ENCODE peak calls at places on chromosome 14, in eight cellular contexts. V, W, G, F, U, B, X and S are unnamed samples.

GRCh38 chr14:95519699-95520098 is 3.2 kb upstream of the SYNE3 start:
- DNase-seq in V (peak; percentile 89), W (peak; percentile 40), G (peak; percentile 80), F (no peak), U (no peak), B (peak; percentile 86), X (no peak), S (peak; percentile 73)

GRCh38 chr14:65373671-65374039 is 38.9 kb upstream of the FUT8 start:
- DNase-seq in V (peak; percentile 45), W (no peak), G (no peak), F (no peak), U (no peak), B (no peak), X (no peak), S (no peak)

GRCh38 chr14:89912667-89913211 is 41.8 kb downstream of the EFCAB11 start:
- DNase-seq in V (peak; percentile 97), W (no peak), G (peak; percentile 71), F (peak; percentile 84), U (peak; percentile 91), B (peak; percentile 99), X (peak; percentile 69), S (peak; percentile 99)

GRCh38 chr14:50607181-50607580 is 47.2 kb downstream of the ATL1 start:
- DNase-seq in V (peak; percentile 18), W (no peak), G (no peak), F (no peak), U (no peak), B (no peak), X (no peak), S (peak; percentile 73)

GRCh38 chr14:23573384-23573783 is 5.2 kb downstream of the JPH4 start:
- DNase-seq in V (no peak), W (no peak), G (no peak), F (peak; percentile 2), U (no peak), B (no peak), X (no peak), S (no peak)

GRCh38 chr14:76780058-76780345 is 18.7 kb downstream of the VASH1 start:
- DNase-seq in V (no peak), W (no peak), G (no peak), F (no peak), U (no peak), B (no peak), X (no peak), S (no peak)

GRCh38 chr14:95066427-95066986 is 90.8 kb downstream of the DICER1 start:
- DNase-seq in V (no peak), W (no peak), G (no peak), F (no peak), U (no peak), B (no peak), X (no peak), S (no peak)

GRCh38 chr14:104665092-104665662 is 24.2 kb upstream of the INF2 start:
- DNase-seq in V (no peak), W (no peak), G (no peak), F (no peak), U (no peak), B (peak; percentile 41), X (no peak), S (no peak)

GRCh38 chr14:58296731-58297130 is 1.6 kb upstream of the ARID4A start:
- DNase-seq in V (no peak), W (no peak), G (no peak), F (no peak), U (no peak), B (peak; percentile 27), X (no peak), S (no peak)

GRCh38 chr14:86515195-86515594 is 985.3 kb downstream of the FLRT2 start:
- DNase-seq in V (no peak), W (no peak), G (no peak), F (no peak), U (no peak), B (no peak), X (no peak), S (no peak)

GRCh38 chr14:88272390-88273019 is 50.6 kb downstream of the KCNK10 start:
- DNase-seq in V (no peak), W (no peak), G (no peak), F (no peak), U (no peak), B (no peak), X (no peak), S (no peak)

GRCh38 chr14:66752109-66752508 is 244.2 kb downstream of the GPHN start:
- DNase-seq in V (no peak), W (no peak), G (no peak), F (no peak), U (no peak), B (peak; percentile 16), X (no peak), S (no peak)

GRCh38 chr14:78848234-78848820 is 678.2 kb downstream of the NRXN3 start:
- DNase-seq in V (peak; percentile 17), W (no peak), G (no peak), F (peak; percentile 74), U (no peak), B (peak; percentile 42), X (no peak), S (no peak)

GRCh38 chr14:103753809-103754208 is 38.2 kb downstream of the ZFYVE21 start:
- DNase-seq in V (no peak), W (no peak), G (no peak), F (no peak), U (no peak), B (no peak), X (no peak), S (no peak)

GRCh38 chr14:38412654-38413053 is 156.8 kb upstream of the CLEC14A start:
- DNase-seq in V (no peak), W (no peak), G (no peak), F (no peak), U (no peak), B (no peak), X (no peak), S (no peak)

GRCh38 chr14:105863296-105864108 is 337.1 kb downstream of the TMEM121 start:
- DNase-seq in V (no peak), W (no peak), G (no peak), F (no peak), U (no peak), B (no peak), X (no peak), S (no peak)

GRCh38 chr14:76701981-76702380 is 59.3 kb upstream of the VASH1 start:
- DNase-seq in V (no peak), W (no peak), G (no peak), F (no peak), U (no peak), B (no peak), X (no peak), S (no peak)

GRCh38 chr14:90979451-90979850 is 81.0 kb downstream of the RPS6KA5 start:
- DNase-seq in V (no peak), W (no peak), G (no peak), F (no peak), U (no peak), B (no peak), X (no peak), S (no peak)

GRCh38 chr14:96592591-96593388 is 90.6 kb downstream of the PAPOLA start:
- DNase-seq in V (peak; percentile 27), W (no peak), G (no peak), F (no peak), U (no peak), B (peak; percentile 37), X (no peak), S (no peak)

GRCh38 chr14:78259831-78260230 is 89.7 kb downstream of the NRXN3 start:
- DNase-seq in V (no peak), W (no peak), G (no peak), F (no peak), U (no peak), B (no peak), X (no peak), S (no peak)

GRCh38 chr14:55381040-55381439 is 30.6 kb downstream of the ATG14 start:
- DNase-seq in V (no peak), W (no peak), G (no peak), F (peak; percentile 27), U (no peak), B (no peak), X (no peak), S (no peak)

GRCh38 chr14:70697681-70698080 is 56.0 kb downstream of the TTC9 start:
- DNase-seq in V (no peak), W (no peak), G (no peak), F (no peak), U (no peak), B (no peak), X (no peak), S (no peak)

GRCh38 chr14:104388631-104389325 is 190.8 kb upstream of the C14orf180 start:
- DNase-seq in V (no peak), W (no peak), G (no peak), F (no peak), U (no peak), B (no peak), X (no peak), S (no peak)

GRCh38 chr14:100236873-100237272 is 2.1 kb upstream of the YY1 start:
- DNase-seq in V (no peak), W (no peak), G (no peak), F (no peak), U (no peak), B (no peak), X (no peak), S (no peak)
- H3K4me3 ChIP-seq in V (peak overlapping the region; percentile 90), W (peak overlapping the region; percentile 99), G (peak overlapping the region; percentile 68), F (peak overlapping the region; percentile 98), U (peak overlapping the region; percentile 95), B (peak overlapping the region; percentile 85), X (peak overlapping the region; percentile 81), S (peak overlapping the region; percentile 74)

DNA sequence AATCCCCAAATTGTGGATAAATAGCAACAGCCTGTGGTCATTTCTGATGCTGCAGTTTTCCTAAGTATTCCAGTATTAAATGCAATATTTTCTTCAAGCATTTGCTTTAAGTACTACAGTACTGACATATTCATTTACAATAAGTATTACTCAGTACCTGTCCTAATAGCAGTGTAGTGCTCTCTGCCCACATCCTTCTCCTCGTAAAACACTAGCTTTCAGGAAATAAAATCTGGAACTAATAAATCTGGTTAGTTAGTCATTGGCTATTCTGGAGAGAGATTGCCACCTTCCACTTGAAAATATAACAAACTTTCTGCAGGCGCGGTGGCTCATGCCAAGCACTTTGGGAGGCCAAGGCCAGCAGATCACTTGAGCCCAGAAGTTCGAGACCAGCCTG is 441.5 kb downstream of the PRKD1 start:
- DNase-seq in V (no peak), W (no peak), G (peak; percentile 66), F (no peak), U (no peak), B (no peak), X (no peak), S (peak; percentile 57)
- TF ChIP-seq CTCF in V (no peak), W (no peak), G (no peak), F (no peak), U (no peak), B (no peak), X (no peak), S (peak; percentile 18)

GRCh38 chr14:81529391-81529790 is 4.3 kb downstream of the SEL1L start:
- DNase-seq in V (peak; percentile 60), W (no peak), G (no peak), F (no peak), U (no peak), B (peak; percentile 36), X (peak; percentile 8), S (peak; percentile 29)
- H3K4me3 ChIP-seq in V (no peak overlapping the region), W (no peak overlapping the region), G (no peak overlapping the region), F (no peak overlapping the region), U (no peak overlapping the region), B (no peak overlapping the region), X (no peak overlapping the region), S (no peak overlapping the region)

DNA sequence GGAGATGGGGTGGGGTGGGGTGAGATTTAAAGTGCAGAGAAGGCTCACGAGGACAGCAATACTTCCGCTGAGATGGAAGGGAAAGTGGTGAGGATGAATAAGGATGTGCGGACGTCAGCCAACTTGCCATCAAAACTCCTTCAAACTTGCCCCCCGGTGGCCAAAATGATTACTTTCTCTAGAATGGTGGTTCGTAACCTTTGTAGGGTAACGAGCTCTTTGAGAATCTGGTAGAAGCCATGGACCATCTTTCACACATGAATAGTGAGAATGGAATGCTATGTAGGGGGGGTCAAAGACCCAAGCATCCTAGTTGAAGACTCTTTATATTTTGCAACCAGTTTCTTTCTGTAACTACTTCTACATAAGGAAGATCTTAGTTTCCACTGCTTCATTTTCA is 245.9 kb upstream of the DDHD1 start:
- DNase-seq in V (peak; percentile 58), W (no peak), G (no peak), F (no peak), U (no peak), B (peak; percentile 42), X (no peak), S (peak; percentile 60)
- TF ChIP-seq CTCF in V (no peak), W (no peak), G (no peak), F (no peak), U (peak; percentile 16), B (peak; percentile 30), X (peak; percentile 32), S (peak; percentile 34)